ENCODE peak calls at places on chromosomes 3 and 15, in eight cellular contexts. One of them, this sample, is unnamed.

GRCh38 chr15:39680868-39681267 is 100.0 kb downstream of the THBS1 start:
- DNase-seq in mammary epithelial cell: no peak
- DNase-seq in foreskin fibroblast: no peak
- DNase-seq in CD8-positive, alpha-beta memory T cell: no peak
- DNase-seq in NCI-H2029 treated with DMSO at 0.1 percent for 48 hours: no peak
- DNase-seq in RCC 7860: no peak
- DNase-seq in A172: no peak
- DNase-seq in stimulated activated CD4-positive, alpha-beta T cell treated with anti-CD3 and anti-CD28 coated beads, Interleukin-4, amount 100 ng/mL, for 4 hours: no peak
- DNase-seq in this sample: no peak

GRCh38 chr3:38461086-38461390 is 7.3 kb downstream of the ACVR2B start:
- DNase-seq in mammary epithelial cell: no peak
- DNase-seq in foreskin fibroblast: no peak
- DNase-seq in CD8-positive, alpha-beta memory T cell: no peak
- DNase-seq in NCI-H2029 treated with DMSO at 0.1 percent for 48 hours: no peak
- DNase-seq in RCC 7860: no peak
- DNase-seq in A172: no peak
- DNase-seq in stimulated activated CD4-positive, alpha-beta T cell treated with anti-CD3 and anti-CD28 coated beads, Interleukin-4, amount 100 ng/mL, for 4 hours: no peak
- DNase-seq in this sample: no peak

GRCh38 chr15:96381463-96381862 is 51.0 kb downstream of the NR2F2 start:
- DNase-seq in mammary epithelial cell: no peak
- DNase-seq in foreskin fibroblast: no peak
- DNase-seq in CD8-positive, alpha-beta memory T cell: no peak
- DNase-seq in NCI-H2029 treated with DMSO at 0.1 percent for 48 hours: no peak
- DNase-seq in RCC 7860: no peak
- DNase-seq in A172: no peak
- DNase-seq in stimulated activated CD4-positive, alpha-beta T cell treated with anti-CD3 and anti-CD28 coated beads, Interleukin-4, amount 100 ng/mL, for 4 hours: no peak
- DNase-seq in this sample: no peak

GRCh38 chr3:47877288-47877687 is 74.3 kb downstream of the DHX30 start:
- DNase-seq in mammary epithelial cell: peak; percentile 18
- DNase-seq in foreskin fibroblast: no peak
- DNase-seq in CD8-positive, alpha-beta memory T cell: no peak
- DNase-seq in NCI-H2029 treated with DMSO at 0.1 percent for 48 hours: no peak
- DNase-seq in RCC 7860: no peak
- DNase-seq in A172: no peak
- DNase-seq in stimulated activated CD4-positive, alpha-beta T cell treated with anti-CD3 and anti-CD28 coated beads, Interleukin-4, amount 100 ng/mL, for 4 hours: no peak
- DNase-seq in this sample: no peak

GRCh38 chr3:56799251-56799882 is 2.4 kb downstream of the ARHGEF3 start:
- DNase-seq in mammary epithelial cell: peak; percentile 63
- DNase-seq in foreskin fibroblast: no peak
- DNase-seq in CD8-positive, alpha-beta memory T cell: peak; percentile 74
- DNase-seq in NCI-H2029 treated with DMSO at 0.1 percent for 48 hours: peak; percentile 51
- DNase-seq in RCC 7860: peak; percentile 25
- DNase-seq in A172: peak; percentile 53
- DNase-seq in stimulated activated CD4-positive, alpha-beta T cell treated with anti-CD3 and anti-CD28 coated beads, Interleukin-4, amount 100 ng/mL, for 4 hours: no peak
- DNase-seq in this sample: peak; percentile 72

GRCh38 chr3:195240171-195240701 is 30.7 kb downstream of the XXYLT1 start:
- DNase-seq in mammary epithelial cell: no peak
- DNase-seq in foreskin fibroblast: no peak
- DNase-seq in CD8-positive, alpha-beta memory T cell: no peak
- DNase-seq in NCI-H2029 treated with DMSO at 0.1 percent for 48 hours: no peak
- DNase-seq in RCC 7860: no peak
- DNase-seq in A172: no peak
- DNase-seq in stimulated activated CD4-positive, alpha-beta T cell treated with anti-CD3 and anti-CD28 coated beads, Interleukin-4, amount 100 ng/mL, for 4 hours: no peak
- DNase-seq in this sample: no peak

GRCh38 chr3:73602171-73602570 is 22.6 kb downstream of the PDZRN3 start:
- DNase-seq in mammary epithelial cell: peak; percentile 41
- DNase-seq in foreskin fibroblast: peak; percentile 93
- DNase-seq in CD8-positive, alpha-beta memory T cell: no peak
- DNase-seq in NCI-H2029 treated with DMSO at 0.1 percent for 48 hours: no peak
- DNase-seq in RCC 7860: no peak
- DNase-seq in A172: no peak
- DNase-seq in stimulated activated CD4-positive, alpha-beta T cell treated with anti-CD3 and anti-CD28 coated beads, Interleukin-4, amount 100 ng/mL, for 4 hours: no peak
- DNase-seq in this sample: no peak

GRCh38 chr3:86771741-86772512 is 219.0 kb downstream of the VGLL3 start:
- DNase-seq in mammary epithelial cell: no peak
- DNase-seq in foreskin fibroblast: no peak
- DNase-seq in CD8-positive, alpha-beta memory T cell: no peak
- DNase-seq in NCI-H2029 treated with DMSO at 0.1 percent for 48 hours: no peak
- DNase-seq in RCC 7860: no peak
- DNase-seq in A172: no peak
- DNase-seq in stimulated activated CD4-positive, alpha-beta T cell treated with anti-CD3 and anti-CD28 coated beads, Interleukin-4, amount 100 ng/mL, for 4 hours: no peak
- DNase-seq in this sample: no peak

GRCh38 chr15:41332788-41333527 is at the start of gene NUSAP1:
- DNase-seq in mammary epithelial cell: no peak
- DNase-seq in foreskin fibroblast: no peak
- DNase-seq in CD8-positive, alpha-beta memory T cell: peak; percentile 37
- DNase-seq in NCI-H2029 treated with DMSO at 0.1 percent for 48 hours: no peak
- DNase-seq in RCC 7860: no peak
- DNase-seq in A172: peak; percentile 99
- DNase-seq in stimulated activated CD4-positive, alpha-beta T cell treated with anti-CD3 and anti-CD28 coated beads, Interleukin-4, amount 100 ng/mL, for 4 hours: no peak
- DNase-seq in this sample: no peak

GRCh38 chr3:31968927-31969418 is 12.1 kb downstream of the OSBPL10 start:
- DNase-seq in mammary epithelial cell: peak; percentile 97
- DNase-seq in foreskin fibroblast: peak; percentile 91
- DNase-seq in CD8-positive, alpha-beta memory T cell: no peak
- DNase-seq in NCI-H2029 treated with DMSO at 0.1 percent for 48 hours: no peak
- DNase-seq in RCC 7860: peak; percentile 97
- DNase-seq in A172: peak; percentile 97
- DNase-seq in stimulated activated CD4-positive, alpha-beta T cell treated with anti-CD3 and anti-CD28 coated beads, Interleukin-4, amount 100 ng/mL, for 4 hours: no peak
- DNase-seq in this sample: peak; percentile 86

GRCh38 chr3:78918361-78919020 is 849.3 kb downstream of the ROBO1 start:
- DNase-seq in mammary epithelial cell: peak; percentile 27
- DNase-seq in foreskin fibroblast: no peak
- DNase-seq in CD8-positive, alpha-beta memory T cell: no peak
- DNase-seq in NCI-H2029 treated with DMSO at 0.1 percent for 48 hours: no peak
- DNase-seq in RCC 7860: no peak
- DNase-seq in A172: no peak
- DNase-seq in stimulated activated CD4-positive, alpha-beta T cell treated with anti-CD3 and anti-CD28 coated beads, Interleukin-4, amount 100 ng/mL, for 4 hours: no peak
- DNase-seq in this sample: peak; percentile 21

GRCh38 chr3:146164951-146165350 is 4.0 kb upstream of the PLOD2 start:
- DNase-seq in mammary epithelial cell: no peak
- DNase-seq in foreskin fibroblast: no peak
- DNase-seq in CD8-positive, alpha-beta memory T cell: no peak
- DNase-seq in NCI-H2029 treated with DMSO at 0.1 percent for 48 hours: no peak
- DNase-seq in RCC 7860: peak; percentile 49
- DNase-seq in A172: no peak
- DNase-seq in stimulated activated CD4-positive, alpha-beta T cell treated with anti-CD3 and anti-CD28 coated beads, Interleukin-4, amount 100 ng/mL, for 4 hours: no peak
- DNase-seq in this sample: peak; percentile 30

GRCh38 chr15:80188293-80188692 is 35.5 kb downstream of the FAH start:
- DNase-seq in mammary epithelial cell: peak; percentile 35
- DNase-seq in foreskin fibroblast: no peak
- DNase-seq in CD8-positive, alpha-beta memory T cell: no peak
- DNase-seq in NCI-H2029 treated with DMSO at 0.1 percent for 48 hours: no peak
- DNase-seq in RCC 7860: no peak
- DNase-seq in A172: no peak
- DNase-seq in stimulated activated CD4-positive, alpha-beta T cell treated with anti-CD3 and anti-CD28 coated beads, Interleukin-4, amount 100 ng/mL, for 4 hours: no peak
- DNase-seq in this sample: peak; percentile 20

GRCh38 chr3:138113309-138113708 is 2.1 kb downstream of the DZIP1L start:
- DNase-seq in mammary epithelial cell: peak; percentile 22
- DNase-seq in foreskin fibroblast: no peak
- DNase-seq in CD8-positive, alpha-beta memory T cell: no peak
- DNase-seq in NCI-H2029 treated with DMSO at 0.1 percent for 48 hours: no peak
- DNase-seq in RCC 7860: peak; percentile 85
- DNase-seq in A172: no peak
- DNase-seq in stimulated activated CD4-positive, alpha-beta T cell treated with anti-CD3 and anti-CD28 coated beads, Interleukin-4, amount 100 ng/mL, for 4 hours: no peak
- DNase-seq in this sample: peak; percentile 43

GRCh38 chr3:177640319-177640997 is 443.2 kb upstream of the TBL1XR1 start:
- DNase-seq in mammary epithelial cell: no peak
- DNase-seq in foreskin fibroblast: no peak
- DNase-seq in CD8-positive, alpha-beta memory T cell: no peak
- DNase-seq in NCI-H2029 treated with DMSO at 0.1 percent for 48 hours: peak; percentile 89
- DNase-seq in RCC 7860: no peak
- DNase-seq in A172: peak; percentile 23
- DNase-seq in stimulated activated CD4-positive, alpha-beta T cell treated with anti-CD3 and anti-CD28 coated beads, Interleukin-4, amount 100 ng/mL, for 4 hours: no peak
- DNase-seq in this sample: peak; percentile 6

GRCh38 chr3:103372031-103372430 is 937.2 kb downstream of the ZPLD1 start:
- DNase-seq in mammary epithelial cell: no peak
- DNase-seq in foreskin fibroblast: no peak
- DNase-seq in CD8-positive, alpha-beta memory T cell: no peak
- DNase-seq in NCI-H2029 treated with DMSO at 0.1 percent for 48 hours: no peak
- DNase-seq in RCC 7860: no peak
- DNase-seq in A172: no peak
- DNase-seq in stimulated activated CD4-positive, alpha-beta T cell treated with anti-CD3 and anti-CD28 coated beads, Interleukin-4, amount 100 ng/mL, for 4 hours: no peak
- DNase-seq in this sample: no peak

GRCh38 chr3:129992781-129993180 is 18.3 kb downstream of the TRH start:
- DNase-seq in mammary epithelial cell: no peak
- DNase-seq in foreskin fibroblast: no peak
- DNase-seq in CD8-positive, alpha-beta memory T cell: no peak
- DNase-seq in NCI-H2029 treated with DMSO at 0.1 percent for 48 hours: no peak
- DNase-seq in RCC 7860: no peak
- DNase-seq in A172: no peak
- DNase-seq in stimulated activated CD4-positive, alpha-beta T cell treated with anti-CD3 and anti-CD28 coated beads, Interleukin-4, amount 100 ng/mL, for 4 hours: no peak
- DNase-seq in this sample: peak; percentile 18

GRCh38 chr15:77819841-77820728 is 187.4 kb upstream of the LINGO1 start:
- DNase-seq in mammary epithelial cell: peak; percentile 17
- DNase-seq in foreskin fibroblast: no peak
- DNase-seq in CD8-positive, alpha-beta memory T cell: no peak
- DNase-seq in NCI-H2029 treated with DMSO at 0.1 percent for 48 hours: no peak
- DNase-seq in RCC 7860: no peak
- DNase-seq in A172: peak; percentile 18
- DNase-seq in stimulated activated CD4-positive, alpha-beta T cell treated with anti-CD3 and anti-CD28 coated beads, Interleukin-4, amount 100 ng/mL, for 4 hours: no peak
- DNase-seq in this sample: peak; percentile 26

GRCh38 chr3:45199837-45200648 is 26.0 kb downstream of the TMEM158 start:
- DNase-seq in mammary epithelial cell: peak; percentile 99
- DNase-seq in foreskin fibroblast: peak; percentile 79
- DNase-seq in CD8-positive, alpha-beta memory T cell: no peak
- DNase-seq in NCI-H2029 treated with DMSO at 0.1 percent for 48 hours: no peak
- DNase-seq in RCC 7860: peak; percentile 87
- DNase-seq in A172: peak; percentile 97
- DNase-seq in stimulated activated CD4-positive, alpha-beta T cell treated with anti-CD3 and anti-CD28 coated beads, Interleukin-4, amount 100 ng/mL, for 4 hours: no peak
- DNase-seq in this sample: peak; percentile 94

GRCh38 chr3:59551834-59552233 is 502.0 kb upstream of the CFAP20DC start:
- DNase-seq in mammary epithelial cell: no peak
- DNase-seq in foreskin fibroblast: no peak
- DNase-seq in CD8-positive, alpha-beta memory T cell: no peak
- DNase-seq in NCI-H2029 treated with DMSO at 0.1 percent for 48 hours: no peak
- DNase-seq in RCC 7860: no peak
- DNase-seq in A172: no peak
- DNase-seq in stimulated activated CD4-positive, alpha-beta T cell treated with anti-CD3 and anti-CD28 coated beads, Interleukin-4, amount 100 ng/mL, for 4 hours: no peak
- DNase-seq in this sample: no peak

GRCh38 chr15:25171111-25171811 is 216.5 kb downstream of the SNRPN start:
- DNase-seq in mammary epithelial cell: no peak
- DNase-seq in foreskin fibroblast: no peak
- DNase-seq in CD8-positive, alpha-beta memory T cell: no peak
- DNase-seq in NCI-H2029 treated with DMSO at 0.1 percent for 48 hours: no peak
- DNase-seq in RCC 7860: no peak
- DNase-seq in A172: no peak
- DNase-seq in stimulated activated CD4-positive, alpha-beta T cell treated with anti-CD3 and anti-CD28 coated beads, Interleukin-4, amount 100 ng/mL, for 4 hours: no peak
- DNase-seq in this sample: no peak

GRCh38 chr15:65509321-65509720 is 8.2 kb downstream of the DPP8 start:
- DNase-seq in mammary epithelial cell: no peak
- DNase-seq in foreskin fibroblast: no peak
- DNase-seq in CD8-positive, alpha-beta memory T cell: no peak
- DNase-seq in NCI-H2029 treated with DMSO at 0.1 percent for 48 hours: no peak
- DNase-seq in RCC 7860: no peak
- DNase-seq in A172: no peak
- DNase-seq in stimulated activated CD4-positive, alpha-beta T cell treated with anti-CD3 and anti-CD28 coated beads, Interleukin-4, amount 100 ng/mL, for 4 hours: no peak
- DNase-seq in this sample: no peak

GRCh38 chr3:112894258-112894657 is 47.6 kb upstream of the CD200R1L start:
- DNase-seq in mammary epithelial cell: peak; percentile 43
- DNase-seq in foreskin fibroblast: peak; percentile 1
- DNase-seq in CD8-positive, alpha-beta memory T cell: no peak
- DNase-seq in NCI-H2029 treated with DMSO at 0.1 percent for 48 hours: no peak
- DNase-seq in RCC 7860: peak; percentile 40
- DNase-seq in A172: peak; percentile 71
- DNase-seq in stimulated activated CD4-positive, alpha-beta T cell treated with anti-CD3 and anti-CD28 coated beads, Interleukin-4, amount 100 ng/mL, for 4 hours: no peak
- DNase-seq in this sample: peak; percentile 22

GRCh38 chr15:94582368-94582767 is 351.0 kb downstream of the MCTP2 start:
- DNase-seq in mammary epithelial cell: peak; percentile 6
- DNase-seq in foreskin fibroblast: no peak
- DNase-seq in CD8-positive, alpha-beta memory T cell: no peak
- DNase-seq in NCI-H2029 treated with DMSO at 0.1 percent for 48 hours: no peak
- DNase-seq in RCC 7860: no peak
- DNase-seq in A172: no peak
- DNase-seq in stimulated activated CD4-positive, alpha-beta T cell treated with anti-CD3 and anti-CD28 coated beads, Interleukin-4, amount 100 ng/mL, for 4 hours: no peak
- DNase-seq in this sample: peak; percentile 62

GRCh38 chr15:38692789-38693062 is 128.1 kb upstream of the RASGRP1 start:
- DNase-seq in mammary epithelial cell: no peak
- DNase-seq in foreskin fibroblast: no peak
- DNase-seq in CD8-positive, alpha-beta memory T cell: no peak
- DNase-seq in NCI-H2029 treated with DMSO at 0.1 percent for 48 hours: no peak
- DNase-seq in RCC 7860: no peak
- DNase-seq in A172: no peak
- DNase-seq in stimulated activated CD4-positive, alpha-beta T cell treated with anti-CD3 and anti-CD28 coated beads, Interleukin-4, amount 100 ng/mL, for 4 hours: no peak
- DNase-seq in this sample: no peak

GRCh38 chr3:67685499-67685898 is 31.1 kb upstream of the SUCLG2 start:
- DNase-seq in mammary epithelial cell: no peak
- DNase-seq in foreskin fibroblast: no peak
- DNase-seq in CD8-positive, alpha-beta memory T cell: no peak
- DNase-seq in NCI-H2029 treated with DMSO at 0.1 percent for 48 hours: no peak
- DNase-seq in RCC 7860: no peak
- DNase-seq in A172: no peak
- DNase-seq in stimulated activated CD4-positive, alpha-beta T cell treated with anti-CD3 and anti-CD28 coated beads, Interleukin-4, amount 100 ng/mL, for 4 hours: no peak
- DNase-seq in this sample: no peak

GRCh38 chr3:72379500-72380187 is 468.6 kb downstream of the SHQ1 start:
- DNase-seq in mammary epithelial cell: no peak
- DNase-seq in foreskin fibroblast: no peak
- DNase-seq in CD8-positive, alpha-beta memory T cell: no peak
- DNase-seq in NCI-H2029 treated with DMSO at 0.1 percent for 48 hours: no peak
- DNase-seq in RCC 7860: no peak
- DNase-seq in A172: no peak
- DNase-seq in stimulated activated CD4-positive, alpha-beta T cell treated with anti-CD3 and anti-CD28 coated beads, Interleukin-4, amount 100 ng/mL, for 4 hours: no peak
- DNase-seq in this sample: peak; percentile 45

GRCh38 chr15:77527164-77527778 is 105.4 kb downstream of the LINGO1 start:
- DNase-seq in mammary epithelial cell: peak; percentile 24
- DNase-seq in foreskin fibroblast: no peak
- DNase-seq in CD8-positive, alpha-beta memory T cell: no peak
- DNase-seq in NCI-H2029 treated with DMSO at 0.1 percent for 48 hours: no peak
- DNase-seq in RCC 7860: no peak
- DNase-seq in A172: no peak
- DNase-seq in stimulated activated CD4-positive, alpha-beta T cell treated with anti-CD3 and anti-CD28 coated beads, Interleukin-4, amount 100 ng/mL, for 4 hours: no peak
- DNase-seq in this sample: no peak

GRCh38 chr3:155230382-155230781 is 63.1 kb downstream of the STRIT1 start:
- DNase-seq in mammary epithelial cell: peak; percentile 71
- DNase-seq in foreskin fibroblast: peak; percentile 94
- DNase-seq in CD8-positive, alpha-beta memory T cell: no peak
- DNase-seq in NCI-H2029 treated with DMSO at 0.1 percent for 48 hours: no peak
- DNase-seq in RCC 7860: no peak
- DNase-seq in A172: no peak
- DNase-seq in stimulated activated CD4-positive, alpha-beta T cell treated with anti-CD3 and anti-CD28 coated beads, Interleukin-4, amount 100 ng/mL, for 4 hours: no peak
- DNase-seq in this sample: peak; percentile 58

GRCh38 chr3:84965141-84965540 is 6.4 kb downstream of the CADM2 start:
- DNase-seq in mammary epithelial cell: no peak
- DNase-seq in foreskin fibroblast: no peak
- DNase-seq in CD8-positive, alpha-beta memory T cell: no peak
- DNase-seq in NCI-H2029 treated with DMSO at 0.1 percent for 48 hours: peak; percentile 39
- DNase-seq in RCC 7860: no peak
- DNase-seq in A172: no peak
- DNase-seq in stimulated activated CD4-positive, alpha-beta T cell treated with anti-CD3 and anti-CD28 coated beads, Interleukin-4, amount 100 ng/mL, for 4 hours: no peak
- DNase-seq in this sample: peak; percentile 21

GRCh38 chr3:59880717-59881116 is 830.9 kb upstream of the CFAP20DC start:
- DNase-seq in mammary epithelial cell: no peak
- DNase-seq in foreskin fibroblast: no peak
- DNase-seq in CD8-positive, alpha-beta memory T cell: no peak
- DNase-seq in NCI-H2029 treated with DMSO at 0.1 percent for 48 hours: no peak
- DNase-seq in RCC 7860: no peak
- DNase-seq in A172: no peak
- DNase-seq in stimulated activated CD4-positive, alpha-beta T cell treated with anti-CD3 and anti-CD28 coated beads, Interleukin-4, amount 100 ng/mL, for 4 hours: no peak
- DNase-seq in this sample: no peak

This sample was measured in MCF 10A.